ENCODE peak calls at places on chromosomes 6 and 20, in ten cellular contexts. One of them, this sample, is unnamed.

GRCh38 chr6:33070909-33071308 is 2.5 kb downstream of the HLA-DPA1 start:
- DNase-seq in lower lobe of right lung: no peak
- DNase-seq in dorsolateral prefrontal cortex: no peak
- DNase-seq in psoas muscle: no peak
- DNase-seq in suprapubic skin: no peak
- DNase-seq in CD8-positive, alpha-beta T cell: no peak
- DNase-seq in transverse colon: no peak
- DNase-seq in breast epithelium: no peak
- DNase-seq in naive thymus-derived CD4-positive, alpha-beta T cell: no peak
- DNase-seq in spleen: no peak
- DNase-seq in this sample: no peak

GRCh38 chr6:147322299-147323162 is 118.3 kb downstream of the STXBP5 start:
- DNase-seq in psoas muscle: no peak
- DNase-seq in lower lobe of right lung: no peak
- DNase-seq in naive thymus-derived CD4-positive, alpha-beta T cell: no peak
- DNase-seq in CD8-positive, alpha-beta T cell: peak; percentile 11
- DNase-seq in spleen: no peak
- DNase-seq in transverse colon: no peak
- DNase-seq in breast epithelium: no peak
- DNase-seq in suprapubic skin: no peak
- DNase-seq in dorsolateral prefrontal cortex: no peak
- DNase-seq in this sample: peak; percentile 17

GRCh38 chr6:167491403-167492095 is 166.7 kb downstream of the TTLL2 start:
- DNase-seq in CD8-positive, alpha-beta T cell: no peak
- DNase-seq in naive thymus-derived CD4-positive, alpha-beta T cell: no peak
- DNase-seq in suprapubic skin: no peak
- DNase-seq in transverse colon: no peak
- DNase-seq in dorsolateral prefrontal cortex: no peak
- DNase-seq in spleen: no peak
- DNase-seq in lower lobe of right lung: no peak
- DNase-seq in psoas muscle: no peak
- DNase-seq in breast epithelium: no peak
- DNase-seq in this sample: no peak

GRCh38 chr6:111114484-111114883 is 27.2 kb downstream of the SLC16A10 start:
- DNase-seq in lower lobe of right lung: no peak
- DNase-seq in naive thymus-derived CD4-positive, alpha-beta T cell: no peak
- DNase-seq in psoas muscle: no peak
- DNase-seq in spleen: no peak
- DNase-seq in suprapubic skin: no peak
- DNase-seq in transverse colon: no peak
- DNase-seq in dorsolateral prefrontal cortex: no peak
- DNase-seq in breast epithelium: no peak
- DNase-seq in CD8-positive, alpha-beta T cell: no peak
- DNase-seq in this sample: no peak

GRCh38 chr6:33750244-33750991 is 3.7 kb upstream of the IP6K3 start:
- DNase-seq in naive thymus-derived CD4-positive, alpha-beta T cell: no peak
- DNase-seq in lower lobe of right lung: no peak
- DNase-seq in CD8-positive, alpha-beta T cell: no peak
- DNase-seq in breast epithelium: no peak
- DNase-seq in dorsolateral prefrontal cortex: no peak
- DNase-seq in transverse colon: peak; percentile 33
- DNase-seq in spleen: no peak
- DNase-seq in psoas muscle: peak; percentile 81
- DNase-seq in suprapubic skin: no peak
- DNase-seq in this sample: peak; percentile 39

GRCh38 chr6:137547601-137548000 is 53.4 kb upstream of the OLIG3 start:
- DNase-seq in CD8-positive, alpha-beta T cell: no peak
- DNase-seq in lower lobe of right lung: no peak
- DNase-seq in transverse colon: no peak
- DNase-seq in suprapubic skin: no peak
- DNase-seq in spleen: no peak
- DNase-seq in breast epithelium: no peak
- DNase-seq in naive thymus-derived CD4-positive, alpha-beta T cell: no peak
- DNase-seq in psoas muscle: no peak
- DNase-seq in dorsolateral prefrontal cortex: no peak
- DNase-seq in this sample: no peak

GRCh38 chr20:37566590-37567330 is 39.1 kb upstream of the BLCAP start:
- DNase-seq in CD8-positive, alpha-beta T cell: no peak
- DNase-seq in spleen: no peak
- DNase-seq in psoas muscle: no peak
- DNase-seq in lower lobe of right lung: no peak
- DNase-seq in dorsolateral prefrontal cortex: no peak
- DNase-seq in naive thymus-derived CD4-positive, alpha-beta T cell: no peak
- DNase-seq in breast epithelium: no peak
- DNase-seq in suprapubic skin: no peak
- DNase-seq in transverse colon: no peak
- DNase-seq in this sample: no peak

GRCh38 chr20:35663516-35663812 is 1.2 kb downstream of the CPNE1 start:
- DNase-seq in CD8-positive, alpha-beta T cell: no peak
- DNase-seq in lower lobe of right lung: no peak
- DNase-seq in transverse colon: no peak
- DNase-seq in naive thymus-derived CD4-positive, alpha-beta T cell: no peak
- DNase-seq in dorsolateral prefrontal cortex: no peak
- DNase-seq in breast epithelium: no peak
- DNase-seq in psoas muscle: no peak
- DNase-seq in spleen: no peak
- DNase-seq in suprapubic skin: no peak
- DNase-seq in this sample: no peak

DNA sequence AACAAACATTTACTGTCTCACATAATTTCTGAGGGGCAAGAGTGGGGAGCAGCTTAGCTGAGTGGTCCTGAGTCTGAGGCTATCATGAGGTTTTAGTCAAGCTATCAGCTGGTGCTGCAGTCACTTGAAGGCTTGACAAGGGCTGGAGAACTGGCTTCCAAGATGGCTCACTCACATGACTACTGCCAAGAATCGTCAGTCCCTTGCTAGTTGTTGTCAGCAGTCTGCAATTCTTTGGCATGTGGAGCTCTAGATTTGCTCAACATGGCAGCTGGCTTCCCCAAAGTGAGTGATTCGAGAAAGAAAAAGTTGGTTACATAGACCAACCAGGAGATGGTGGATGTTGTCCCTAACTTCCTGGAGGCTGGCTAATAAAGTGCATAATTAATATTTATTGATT is 2.8 kb upstream of the LRRC1 start:
- DNase-seq in lower lobe of right lung: no peak
- DNase-seq in naive thymus-derived CD4-positive, alpha-beta T cell: no peak
- DNase-seq in transverse colon: no peak
- DNase-seq in suprapubic skin: no peak
- DNase-seq in CD8-positive, alpha-beta T cell: no peak
- DNase-seq in psoas muscle: no peak
- DNase-seq in dorsolateral prefrontal cortex: no peak
- DNase-seq in breast epithelium: no peak
- DNase-seq in spleen: no peak
- DNase-seq in this sample: no peak
- H3K4me3 ChIP-seq in lower lobe of right lung: no peak overlapping the region
- H3K4me3 ChIP-seq in naive thymus-derived CD4-positive, alpha-beta T cell: no peak overlapping the region
- H3K4me3 ChIP-seq in transverse colon: no peak overlapping the region
- H3K4me3 ChIP-seq in suprapubic skin: no peak overlapping the region
- H3K4me3 ChIP-seq in CD8-positive, alpha-beta T cell: no peak overlapping the region
- H3K4me3 ChIP-seq in psoas muscle: no peak overlapping the region
- H3K4me3 ChIP-seq in dorsolateral prefrontal cortex: no peak overlapping the region
- H3K4me3 ChIP-seq in breast epithelium: no peak overlapping the region
- H3K4me3 ChIP-seq in spleen: no peak overlapping the region
- H3K4me3 ChIP-seq in this sample: no peak overlapping the region

DNA sequence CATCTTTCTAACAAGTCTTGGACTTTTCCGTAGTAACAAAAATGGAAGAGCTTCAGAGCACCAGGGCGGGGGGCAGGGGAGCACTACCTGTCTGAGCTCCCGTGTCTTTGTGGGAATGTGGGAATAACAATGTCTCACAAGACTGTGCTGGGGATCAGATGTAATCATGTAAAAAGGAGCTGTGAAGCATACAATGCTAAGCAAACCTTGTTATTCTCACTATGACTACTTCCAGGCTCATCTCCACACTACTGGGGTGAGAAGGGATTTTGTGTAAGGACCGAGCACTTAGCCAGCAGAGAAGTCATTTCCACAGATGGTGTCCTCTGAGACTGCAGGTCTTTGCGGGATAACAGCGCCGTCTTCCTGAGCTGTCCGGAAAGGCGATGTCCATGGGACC is 27.1 kb downstream of the PRR18 start:
- DNase-seq in naive thymus-derived CD4-positive, alpha-beta T cell: no peak
- DNase-seq in psoas muscle: no peak
- DNase-seq in breast epithelium: no peak
- DNase-seq in suprapubic skin: no peak
- DNase-seq in CD8-positive, alpha-beta T cell: no peak
- DNase-seq in dorsolateral prefrontal cortex: no peak
- DNase-seq in transverse colon: no peak
- DNase-seq in lower lobe of right lung: no peak
- DNase-seq in spleen: no peak
- DNase-seq in this sample: no peak
- H3K4me3 ChIP-seq in naive thymus-derived CD4-positive, alpha-beta T cell: no peak overlapping the region
- H3K4me3 ChIP-seq in psoas muscle: no peak overlapping the region
- H3K4me3 ChIP-seq in breast epithelium: no peak overlapping the region
- H3K4me3 ChIP-seq in suprapubic skin: no peak overlapping the region
- H3K4me3 ChIP-seq in CD8-positive, alpha-beta T cell: no peak overlapping the region
- H3K4me3 ChIP-seq in dorsolateral prefrontal cortex: no peak overlapping the region
- H3K4me3 ChIP-seq in transverse colon: no peak overlapping the region
- H3K4me3 ChIP-seq in lower lobe of right lung: no peak overlapping the region
- H3K4me3 ChIP-seq in spleen: no peak overlapping the region
- H3K4me3 ChIP-seq in this sample: no peak overlapping the region

GRCh38 chr6:46356543-46356942 is 134.7 kb downstream of the RCAN2 start:
- DNase-seq in lower lobe of right lung: no peak
- DNase-seq in spleen: no peak
- DNase-seq in psoas muscle: no peak
- DNase-seq in suprapubic skin: no peak
- DNase-seq in breast epithelium: no peak
- DNase-seq in transverse colon: no peak
- DNase-seq in dorsolateral prefrontal cortex: no peak
- DNase-seq in naive thymus-derived CD4-positive, alpha-beta T cell: no peak
- DNase-seq in CD8-positive, alpha-beta T cell: no peak
- DNase-seq in this sample: no peak

GRCh38 chr6:46353450-46353998 is 137.7 kb downstream of the RCAN2 start:
- DNase-seq in transverse colon: no peak
- DNase-seq in breast epithelium: no peak
- DNase-seq in CD8-positive, alpha-beta T cell: no peak
- DNase-seq in dorsolateral prefrontal cortex: no peak
- DNase-seq in suprapubic skin: no peak
- DNase-seq in lower lobe of right lung: no peak
- DNase-seq in naive thymus-derived CD4-positive, alpha-beta T cell: no peak
- DNase-seq in psoas muscle: no peak
- DNase-seq in spleen: no peak
- DNase-seq in this sample: no peak

GRCh38 chr6:46352541-46353267 is 138.5 kb downstream of the RCAN2 start:
- DNase-seq in lower lobe of right lung: no peak
- DNase-seq in psoas muscle: no peak
- DNase-seq in suprapubic skin: no peak
- DNase-seq in transverse colon: no peak
- DNase-seq in dorsolateral prefrontal cortex: no peak
- DNase-seq in breast epithelium: no peak
- DNase-seq in CD8-positive, alpha-beta T cell: no peak
- DNase-seq in naive thymus-derived CD4-positive, alpha-beta T cell: no peak
- DNase-seq in spleen: no peak
- DNase-seq in this sample: no peak

GRCh38 chr6:46357591-46357990 is 133.7 kb downstream of the RCAN2 start:
- DNase-seq in breast epithelium: no peak
- DNase-seq in dorsolateral prefrontal cortex: no peak
- DNase-seq in suprapubic skin: no peak
- DNase-seq in transverse colon: no peak
- DNase-seq in CD8-positive, alpha-beta T cell: no peak
- DNase-seq in lower lobe of right lung: no peak
- DNase-seq in psoas muscle: no peak
- DNase-seq in spleen: no peak
- DNase-seq in naive thymus-derived CD4-positive, alpha-beta T cell: no peak
- DNase-seq in this sample: no peak
- H3K4me3 ChIP-seq in breast epithelium: no peak overlapping the region
- H3K4me3 ChIP-seq in dorsolateral prefrontal cortex: no peak overlapping the region
- H3K4me3 ChIP-seq in suprapubic skin: no peak overlapping the region
- H3K4me3 ChIP-seq in transverse colon: no peak overlapping the region
- H3K4me3 ChIP-seq in CD8-positive, alpha-beta T cell: no peak overlapping the region
- H3K4me3 ChIP-seq in lower lobe of right lung: no peak overlapping the region
- H3K4me3 ChIP-seq in psoas muscle: no peak overlapping the region
- H3K4me3 ChIP-seq in spleen: no peak overlapping the region
- H3K4me3 ChIP-seq in naive thymus-derived CD4-positive, alpha-beta T cell: no peak overlapping the region
- H3K4me3 ChIP-seq in this sample: no peak overlapping the region

GRCh38 chr20:63856111-63856511 is 5.2 kb upstream of the ABHD16B start:
- DNase-seq in spleen: peak; percentile 72
- DNase-seq in suprapubic skin: no peak
- DNase-seq in breast epithelium: no peak
- DNase-seq in CD8-positive, alpha-beta T cell: no peak
- DNase-seq in naive thymus-derived CD4-positive, alpha-beta T cell: no peak
- DNase-seq in dorsolateral prefrontal cortex: no peak
- DNase-seq in lower lobe of right lung: no peak
- DNase-seq in psoas muscle: no peak
- DNase-seq in transverse colon: no peak
- DNase-seq in this sample: no peak

GRCh38 chr20:63859166-63859699 is 2.1 kb upstream of the ABHD16B start:
- DNase-seq in naive thymus-derived CD4-positive, alpha-beta T cell: no peak
- DNase-seq in breast epithelium: no peak
- DNase-seq in psoas muscle: no peak
- DNase-seq in transverse colon: no peak
- DNase-seq in lower lobe of right lung: no peak
- DNase-seq in suprapubic skin: no peak
- DNase-seq in CD8-positive, alpha-beta T cell: no peak
- DNase-seq in spleen: no peak
- DNase-seq in dorsolateral prefrontal cortex: no peak
- DNase-seq in this sample: no peak

GRCh38 chr20:63860325-63861051 is 810 bp upstream of the ABHD16B start:
- DNase-seq in psoas muscle: no peak
- DNase-seq in lower lobe of right lung: peak; percentile 71
- DNase-seq in dorsolateral prefrontal cortex: no peak
- DNase-seq in transverse colon: no peak
- DNase-seq in naive thymus-derived CD4-positive, alpha-beta T cell: no peak
- DNase-seq in suprapubic skin: peak; percentile 63
- DNase-seq in breast epithelium: no peak
- DNase-seq in spleen: peak; percentile 89
- DNase-seq in CD8-positive, alpha-beta T cell: no peak
- DNase-seq in this sample: no peak

GRCh38 chr20:63857751-63858392 is 3.4 kb upstream of the ABHD16B start:
- DNase-seq in suprapubic skin: peak; percentile 62
- DNase-seq in CD8-positive, alpha-beta T cell: no peak
- DNase-seq in breast epithelium: no peak
- DNase-seq in psoas muscle: no peak
- DNase-seq in lower lobe of right lung: no peak
- DNase-seq in dorsolateral prefrontal cortex: no peak
- DNase-seq in spleen: peak; percentile 86
- DNase-seq in naive thymus-derived CD4-positive, alpha-beta T cell: no peak
- DNase-seq in transverse colon: no peak
- DNase-seq in this sample: no peak

DNA sequence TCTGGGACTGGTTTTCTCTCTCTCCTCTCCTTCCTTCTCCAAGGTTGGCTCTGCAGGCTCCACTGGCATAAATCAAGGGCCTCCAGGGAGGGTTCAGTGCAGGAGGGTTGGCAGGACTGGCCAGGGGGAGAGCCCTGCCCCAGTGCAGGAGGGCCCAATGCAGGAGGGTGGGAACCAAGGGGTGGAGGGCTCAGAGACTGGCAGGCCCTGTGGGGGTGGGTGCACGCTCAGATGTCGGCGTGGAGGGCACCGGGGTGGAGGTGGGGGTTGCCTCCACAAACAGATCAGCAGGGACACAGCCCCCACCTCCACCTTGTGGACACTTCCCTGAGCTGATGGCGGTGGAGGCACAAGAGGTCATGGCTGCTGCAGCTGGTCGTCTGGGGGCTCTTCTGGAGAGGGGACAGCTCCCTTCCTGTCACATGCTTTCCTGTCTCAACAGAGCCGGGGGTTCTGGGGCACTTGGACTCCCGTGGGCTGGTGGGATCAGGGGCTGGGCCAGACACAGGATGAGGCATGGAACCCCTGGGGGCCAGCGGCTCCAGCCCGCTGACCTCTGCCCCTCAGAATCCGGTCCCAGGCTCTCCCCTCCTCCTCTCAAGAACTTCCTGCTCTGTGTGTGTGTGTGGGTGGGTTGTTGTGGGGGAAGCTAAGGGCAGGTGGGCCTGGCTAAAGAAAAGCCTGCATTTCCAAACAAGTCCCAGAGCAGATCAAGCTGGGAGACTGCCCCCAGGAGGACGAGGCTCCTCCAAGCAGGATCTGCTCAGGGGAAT is 2.7 kb upstream of the ABHD16B start:
- DNase-seq in suprapubic skin: peak; percentile 59
- DNase-seq in lower lobe of right lung: no peak
- DNase-seq in spleen: peak; percentile 85
- DNase-seq in dorsolateral prefrontal cortex: no peak
- DNase-seq in transverse colon: no peak
- DNase-seq in psoas muscle: no peak
- DNase-seq in CD8-positive, alpha-beta T cell: no peak
- DNase-seq in naive thymus-derived CD4-positive, alpha-beta T cell: no peak
- DNase-seq in breast epithelium: no peak
- DNase-seq in this sample: no peak
- H3K4me3 ChIP-seq in suprapubic skin: no peak overlapping the region
- H3K4me3 ChIP-seq in lower lobe of right lung: no peak overlapping the region
- H3K4me3 ChIP-seq in spleen: no peak overlapping the region
- H3K4me3 ChIP-seq in dorsolateral prefrontal cortex: no peak overlapping the region
- H3K4me3 ChIP-seq in transverse colon: no peak overlapping the region
- H3K4me3 ChIP-seq in psoas muscle: no peak overlapping the region
- H3K4me3 ChIP-seq in CD8-positive, alpha-beta T cell: peak overlapping the region; percentile 46
- H3K4me3 ChIP-seq in naive thymus-derived CD4-positive, alpha-beta T cell: peak overlapping the region; percentile 17
- H3K4me3 ChIP-seq in breast epithelium: no peak overlapping the region
- H3K4me3 ChIP-seq in this sample: no peak overlapping the region

This sample was measured in skeletal muscle cell.